ENCODE peak calls at places on chromosomes 13 and 19, in nine cellular contexts. G, W, F, Z, L, Q, H, E and M are unnamed samples. For H3K4me1, the result is how much of the 10 kb centered on the place peaks cover.

GRCh38 chr13:54750521-54750920 is 1721.9 kb downstream of the OLFM4 start:
- DNase-seq in F (no peak), G (no peak), E (no peak), L (no peak), Z (no peak), W (no peak), Q (no peak), H (no peak), M (no peak)

GRCh38 chr13:113963376-113963775 is 10.5 kb downstream of the C13orf46 start:
- DNase-seq in Q (peak), L (no peak), Z (no peak), W (no peak), H (no peak), E (no peak), F (no peak), G (no peak), M (no peak)

GRCh38 chr13:63435668-63436275 is 2020.1 kb upstream of the PCDH20 start:
- DNase-seq in E (no peak), W (no peak), G (no peak), L (peak), H (no peak), F (no peak), Z (no peak), Q (no peak), M (no peak)

GRCh38 chr19:13401388-13401787 is 104.9 kb downstream of the CACNA1A start:
- DNase-seq in Z (no peak), G (no peak), E (no peak), W (no peak), H (no peak), F (peak), L (peak), Q (no peak), M (no peak)

GRCh38 chr13:38767506-38768265 is 80.8 kb downstream of the FREM2 start:
- DNase-seq in W (peak), F (no peak), L (no peak), Z (no peak), E (no peak), G (peak), Q (no peak), H (no peak), M (no peak)

GRCh38 chr19:42596391-42597071 is 1.8 kb upstream of the CEACAM8 start:
- DNase-seq in H (peak), W (no peak), Q (peak), Z (no peak), L (no peak), F (peak), G (peak), E (peak), M (no peak)

GRCh38 chr19:38183227-38183914 is 40.7 kb downstream of the DPF1 start:
- DNase-seq in E (no peak), Z (peak), H (no peak), L (no peak), Q (no peak), G (no peak), F (peak), W (peak), M (no peak)

GRCh38 chr19:29543381-29543780 is 17.6 kb downstream of the VSTM2B start:
- DNase-seq in Z (no peak), E (no peak), L (no peak), H (no peak), Q (no peak), F (no peak), W (no peak), G (no peak), M (no peak)

GRCh38 chr19:48925240-48925843 is 8.2 kb upstream of the DHDH start:
- DNase-seq in F (no peak), E (no peak), Z (no peak), G (no peak), W (no peak), L (peak), H (no peak), Q (no peak), M (no peak)

GRCh38 chr13:30097695-30098094 is 209.7 kb downstream of the KATNAL1 start:
- DNase-seq in Q (no peak), W (no peak), G (no peak), E (no peak), H (no peak), L (no peak), F (no peak), Z (no peak), M (no peak)

GRCh38 chr13:50015263-50015662 is at the start of gene KCNRG:
- DNase-seq in H (no peak), E (no peak), G (no peak), F (no peak), Z (no peak), Q (no peak), W (no peak), L (peak), M (no peak)

GRCh38 chr13:113153810-113154748 is 4.4 kb upstream of the PROZ start:
- DNase-seq in L (peak), E (peak), H (peak), Q (peak), F (peak), W (peak), G (peak), Z (peak), M (peak)

GRCh38 chr19:40626918-40627317 is 25.7 kb downstream of the LTBP4 start:
- DNase-seq in G (no peak), W (no peak), E (no peak), F (no peak), Z (no peak), H (no peak), L (no peak), Q (no peak), M (no peak)

GRCh38 chr19:39001016-39001415 is 25.5 kb upstream of the FBXO17 start:
- DNase-seq in E (no peak), H (no peak), F (no peak), Z (no peak), L (no peak), G (no peak), W (no peak), Q (no peak), M (no peak)

GRCh38 chr13:101529419-101529818 is 76.9 kb downstream of the ITGBL1 start:
- DNase-seq in F (no peak), Q (peak), G (peak), H (no peak), W (no peak), L (peak), E (no peak), Z (no peak), M (no peak)

GRCh38 chr13:36461472-36461871 is 29.2 kb downstream of the CCNA1 start:
- DNase-seq in G (no peak), L (no peak), Q (no peak), E (no peak), F (no peak), W (no peak), Z (no peak), H (no peak), M (no peak)

GRCh38 chr13:112849500-112849899 is 119.5 kb upstream of the MCF2L start:
- DNase-seq in F (no peak), L (peak), E (no peak), H (no peak), Q (peak), Z (peak), G (no peak), W (no peak), M (no peak)

GRCh38 chr19:16263115-16263839 is 61.3 kb upstream of the KLF2 start:
- DNase-seq in Z (no peak), H (no peak), Q (no peak), L (no peak), W (no peak), G (no peak), F (no peak), E (no peak), M (no peak)

GRCh38 chr13:110015253-110015652 is 228.9 kb upstream of the IRS2 start:
- DNase-seq in L (peak), E (no peak), Z (no peak), H (no peak), Q (no peak), W (no peak), F (no peak), G (peak), M (no peak)

GRCh38 chr13:71922191-71922590 is 55.2 kb upstream of the DACH1 start:
- DNase-seq in H (no peak), W (no peak), G (no peak), L (no peak), E (no peak), F (no peak), Z (no peak), Q (no peak), M (no peak)

GRCh38 chr19:12646551-12646950 is 20.0 kb downstream of the MAN2B1 start:
- DNase-seq in W (no peak), G (no peak), Q (no peak), E (no peak), Z (no peak), L (no peak), H (no peak), F (no peak), M (no peak)

GRCh38 chr19:40688987-40689338 is 1.5 kb downstream of the NUMBL start:
- DNase-seq in H (no peak), Z (no peak), G (no peak), Q (no peak), L (no peak), E (no peak), F (no peak), W (no peak), M (no peak)

GRCh38 chr19:18364826-18365528 is 21.0 kb upstream of the GDF15 start:
- DNase-seq in E (no peak), H (peak), L (peak), Z (peak), G (peak), W (peak), Q (peak), F (peak), M (peak)

GRCh38 chr19:40223135-40223822 is 3.2 kb downstream of the CCNP start:
- DNase-seq in W (no peak), Z (no peak), F (no peak), G (no peak), E (peak), H (peak), L (no peak), Q (no peak), M (no peak)

GRCh38 chr13:102020611-102021216 is 381.1 kb downstream of the FGF14 start:
- DNase-seq in G (no peak), L (no peak), Z (no peak), F (no peak), Q (no peak), E (no peak), W (no peak), H (no peak), M (no peak)

GRCh38 chr19:6576869-6577281 is 14.1 kb downstream of the CD70 start:
- DNase-seq in W (no peak), H (peak), L (no peak), G (no peak), F (peak), E (no peak), Q (no peak), Z (no peak), M (no peak)

GRCh38 chr19:50703915-50704548 is 15.6 kb downstream of the SHANK1 start:
- DNase-seq in F (no peak), H (no peak), E (no peak), L (no peak), Q (no peak), Z (no peak), W (no peak), G (no peak), M (no peak)

GRCh38 chr19:40216777-40217026 is 1.5 kb downstream of the TTC9B start:
- DNase-seq in W (no peak), Z (no peak), Q (no peak), E (no peak), G (no peak), L (no peak), H (no peak), F (no peak), M (no peak)

GRCh38 chr13:30241537-30241936 is 65.8 kb downstream of the KATNAL1 start:
- DNase-seq in E (no peak), W (peak), L (no peak), H (no peak), Q (peak), G (no peak), F (no peak), Z (no peak), M (peak)

GRCh38 chr13:80884031-80884785 is 543.3 kb upstream of the SPRY2 start:
- DNase-seq in Z (no peak), L (no peak), G (no peak), W (no peak), H (no peak), E (no peak), Q (no peak), F (peak), M (no peak)

GRCh38 chr19:13619203-13619632 is 112.9 kb upstream of the CACNA1A start:
- DNase-seq in Q (no peak), L (peak), H (no peak), E (no peak), Z (no peak), G (no peak), F (no peak), W (no peak), M (no peak)

GRCh38 chr19:8530061-8530679 is 16.2 kb upstream of the ZNF414 start:
- DNase-seq in G (no peak), L (no peak), H (no peak), E (no peak), W (no peak), Q (no peak), Z (no peak), F (no peak), M (no peak)

GRCh38 chr19:45046355-45046754 is 7.5 kb downstream of the CLASRP start:
- DNase-seq in Z (no peak), F (no peak), W (no peak), E (no peak), Q (no peak), L (no peak), G (no peak), H (no peak), M (no peak)

GRCh38 chr13:109666656-109667448 is 119.5 kb downstream of the IRS2 start:
- DNase-seq in Q (no peak), G (no peak), E (no peak), H (no peak), L (peak), W (no peak), Z (no peak), F (no peak), M (no peak)

GRCh38 chr19:1254081-1254527 is 5.7 kb downstream of the MIDN start:
- DNase-seq in Z (peak), Q (peak), F (no peak), E (no peak), L (no peak), G (no peak), W (no peak), H (no peak), M (no peak)
- H3K4me1 ChIP-seq in Z (under half), Q (under half), F (half or more), E (half or more), L (under half), G (half or more), W (half or more), H (under half), M (half or more)

GRCh38 chr13:48233886-48234488 is 981 bp downstream of the ITM2B start:
- DNase-seq in W (no peak), G (no peak), Z (no peak), Q (no peak), L (peak), F (no peak), H (no peak), E (no peak), M (no peak)

GRCh38 chr13:48233097-48233885 is at the start of gene ITM2B:
- DNase-seq in G (peak), H (peak), E (peak), F (peak), Q (peak), L (peak), Z (peak), W (peak), M (peak)

GRCh38 chr13:48235100-48235813 is 2.3 kb downstream of the ITM2B start:
- DNase-seq in F (no peak), W (peak), Q (no peak), G (peak), H (no peak), Z (no peak), L (peak), E (no peak), M (no peak)

GRCh38 chr13:48235814-48236135 is 2.8 kb downstream of the ITM2B start:
- DNase-seq in F (no peak), L (no peak), E (no peak), Q (no peak), G (no peak), W (no peak), H (no peak), Z (no peak), M (no peak)

GRCh38 chr13:48234652-48235099 is 1.7 kb downstream of the ITM2B start:
- DNase-seq in W (no peak), L (no peak), Q (no peak), E (no peak), F (no peak), G (no peak), Z (no peak), H (no peak), M (no peak)
- H3K27ac ChIP-seq in W (peak), L (no peak), Q (no peak), E (peak), F (peak), G (peak), Z (peak), H (peak), M (peak)

GRCh38 chr19:10293637-10294367 is 4.0 kb downstream of the ICAM5 start:
- DNase-seq in W (no peak), Q (no peak), G (no peak), F (no peak), E (no peak), Z (no peak), L (no peak), H (no peak), M (no peak)

GRCh38 chr19:10294368-10294697 is 4.6 kb downstream of the ICAM5 start:
- DNase-seq in E (no peak), F (no peak), H (no peak), Z (no peak), W (no peak), L (no peak), Q (no peak), G (no peak), M (no peak)

GRCh38 chr19:10295847-10296591 is 6.3 kb downstream of the ICAM5 start:
- DNase-seq in E (no peak), Q (no peak), F (no peak), H (no peak), W (no peak), L (no peak), Z (no peak), G (no peak), M (no peak)

GRCh38 chr19:10292789-10293636 is 3.3 kb downstream of the ICAM5 start:
- DNase-seq in F (peak), E (no peak), Q (no peak), L (no peak), Z (no peak), W (no peak), H (no peak), G (no peak), M (no peak)

DNA sequence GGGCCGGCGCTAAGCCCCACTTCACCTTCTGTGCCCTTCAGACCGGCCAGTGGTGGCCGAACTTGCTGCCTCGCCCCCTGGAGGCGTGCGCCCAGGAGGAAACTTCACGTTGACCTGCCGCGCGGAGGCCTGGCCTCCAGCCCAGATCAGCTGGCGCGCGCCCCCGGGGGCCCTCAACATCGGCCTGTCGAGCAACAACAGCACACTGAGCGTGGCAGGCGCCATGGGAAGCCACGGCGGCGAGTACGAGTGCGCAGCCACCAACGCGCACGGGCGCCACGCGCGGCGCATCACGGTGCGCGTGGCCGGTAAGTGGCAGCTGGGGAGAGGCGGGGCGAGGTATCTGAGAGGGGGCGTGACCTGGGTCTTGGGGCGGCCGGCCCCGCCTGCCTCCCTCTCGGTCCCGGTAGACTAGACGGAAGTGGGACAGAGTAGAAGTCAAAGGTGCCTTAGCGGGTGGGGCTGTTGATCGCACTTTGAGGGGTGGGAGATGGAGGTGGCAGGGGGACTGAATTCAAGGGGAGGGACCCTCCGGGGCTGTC is 5.6 kb downstream of the ICAM5 start:
- DNase-seq in H (peak), L (no peak), F (peak), Z (no peak), G (no peak), W (no peak), Q (peak), E (peak), M (no peak)
- H3K4me1 ChIP-seq in H (under half), L (under half), F (half or more), Z (under half), G (under half), W (under half), Q (under half), E (under half), M (under half)

DNA sequence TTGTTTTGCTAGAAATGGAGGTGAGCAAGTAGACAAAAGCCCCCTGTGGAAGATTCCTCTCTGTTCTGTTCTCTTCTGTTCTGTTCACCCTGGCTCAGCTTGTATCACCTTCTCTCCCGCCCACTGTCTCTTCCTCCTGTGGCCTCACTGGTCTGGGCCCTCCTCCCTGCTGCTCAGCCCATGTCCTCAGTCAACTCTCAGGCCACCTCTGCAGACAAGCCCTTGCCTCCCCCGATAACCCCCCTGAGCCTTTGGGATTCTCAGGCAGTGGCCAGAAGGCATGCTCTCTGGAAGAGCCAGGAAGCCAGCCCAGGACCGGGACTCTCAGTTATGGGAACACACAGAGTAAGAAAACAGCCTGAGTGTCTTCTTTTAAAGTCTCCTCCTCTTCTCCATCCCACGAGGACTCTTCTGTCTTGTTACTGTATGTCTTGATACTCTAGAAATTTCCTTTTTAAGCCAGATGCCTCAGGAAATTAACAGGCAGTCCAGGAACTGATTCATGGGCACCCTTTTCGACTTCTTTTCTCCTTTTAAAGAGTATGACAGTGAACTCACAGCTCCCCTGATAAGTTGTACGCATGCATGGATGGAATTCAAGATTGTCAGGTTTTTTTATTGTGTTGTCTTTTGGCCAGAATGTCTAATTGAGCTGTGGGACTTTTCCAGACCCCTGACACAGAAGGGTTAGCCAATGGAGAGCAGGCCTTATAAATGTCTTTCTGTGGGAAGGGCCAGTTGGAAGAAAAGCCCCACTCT is 33.7 kb downstream of the SHISA2 start:
- DNase-seq in F (no peak), L (no peak), W (no peak), H (no peak), G (no peak), Z (no peak), Q (no peak), E (no peak), M (no peak)
- H3K27ac ChIP-seq in F (no peak), L (no peak), W (no peak), H (no peak), G (peak), Z (no peak), Q (no peak), E (no peak), M (no peak)

GRCh38 chr13:98520674-98521449 is 56.0 kb downstream of the STK24 start:
- DNase-seq in L (no peak), E (no peak), W (no peak), Q (no peak), Z (no peak), H (no peak), F (no peak), G (no peak), M (no peak)

GRCh38 chr13:98519976-98520375 is 56.9 kb downstream of the STK24 start:
- DNase-seq in E (no peak), H (no peak), Q (no peak), W (no peak), Z (no peak), G (no peak), L (no peak), F (no peak), M (no peak)

GRCh38 chr13:98515804-98516465 is 61.0 kb downstream of the STK24 start:
- DNase-seq in G (no peak), Z (no peak), W (no peak), H (no peak), L (no peak), Q (no peak), E (no peak), F (no peak), M (no peak)

GRCh38 chr13:98514268-98514667 is 62.6 kb downstream of the STK24 start:
- DNase-seq in Z (no peak), L (no peak), H (no peak), E (no peak), G (no peak), W (no peak), Q (no peak), F (no peak), M (no peak)

GRCh38 chr13:98517576-98518310 is 59.2 kb downstream of the STK24 start:
- DNase-seq in Z (no peak), E (peak), G (no peak), L (no peak), H (no peak), W (no peak), Q (no peak), F (no peak), M (no peak)
- H3K4me1 ChIP-seq in Z (under half), E (under half), G (under half), L (under half), H (under half), W (under half), Q (under half), F (under half), M (half or more)